ENCODE peak calls at places on chromosomes 2 and 18, in six cellular contexts. One of them, this sample, is unnamed.
A peak's percentile ranks its signal among the peaks of the same experiment; 100 is the strongest.

GRCh38 chr18:62763101-62763521 is 47.8 kb downstream of the PHLPP1 start:
- DNase-seq in Panc1: no peak
- DNase-seq in IMR-90: no peak
- DNase-seq in tibial nerve: no peak
- DNase-seq in ovary: no peak
- DNase-seq in HepG2: no peak
- DNase-seq in this sample: no peak

GRCh38 chr18:58502628-58503027 is 126.3 kb downstream of the ALPK2 start:
- DNase-seq in HepG2: no peak
- DNase-seq in tibial nerve: no peak
- DNase-seq in Panc1: no peak
- DNase-seq in IMR-90: no peak
- DNase-seq in ovary: no peak
- DNase-seq in this sample: no peak

GRCh38 chr2:140593159-140593558 is 1537.7 kb downstream of the LRP1B start:
- DNase-seq in ovary: no peak
- DNase-seq in HepG2: no peak
- DNase-seq in Panc1: no peak
- DNase-seq in tibial nerve: no peak
- DNase-seq in IMR-90: no peak
- DNase-seq in this sample: no peak

GRCh38 chr2:149827585-149828156 is 240.1 kb upstream of the MMADHC start:
- DNase-seq in tibial nerve: no peak
- DNase-seq in Panc1: no peak
- DNase-seq in ovary: no peak
- DNase-seq in IMR-90: no peak
- DNase-seq in HepG2: no peak
- DNase-seq in this sample: no peak

GRCh38 chr2:15685143-15685542 is 93.5 kb downstream of the DDX1 start:
- DNase-seq in Panc1: no peak
- DNase-seq in tibial nerve: no peak
- DNase-seq in HepG2: no peak
- DNase-seq in ovary: no peak
- DNase-seq in IMR-90: no peak
- DNase-seq in this sample: no peak

GRCh38 chr18:35084494-35085449 is 43.6 kb downstream of the MAPRE2 start:
- DNase-seq in ovary: no peak
- DNase-seq in Panc1: no peak
- DNase-seq in HepG2: peak; percentile 92
- DNase-seq in IMR-90: no peak
- DNase-seq in tibial nerve: no peak
- DNase-seq in this sample: no peak

GRCh38 chr2:2320486-2321249 is 10.4 kb downstream of the MYT1L start:
- DNase-seq in tibial nerve: no peak
- DNase-seq in Panc1: no peak
- DNase-seq in IMR-90: no peak
- DNase-seq in ovary: no peak
- DNase-seq in HepG2: no peak
- DNase-seq in this sample: no peak

GRCh38 chr2:3287896-3288295 is 89.7 kb downstream of the EIPR1 start:
- DNase-seq in tibial nerve: no peak
- DNase-seq in IMR-90: no peak
- DNase-seq in HepG2: no peak
- DNase-seq in ovary: no peak
- DNase-seq in Panc1: no peak
- DNase-seq in this sample: no peak

GRCh38 chr2:239296020-239296932 is 104.5 kb downstream of the HDAC4 start:
- DNase-seq in Panc1: no peak
- DNase-seq in HepG2: peak; percentile 87
- DNase-seq in IMR-90: no peak
- DNase-seq in tibial nerve: no peak
- DNase-seq in ovary: peak; percentile 16
- DNase-seq in this sample: no peak

GRCh38 chr2:112627060-112628040 is 18.4 kb upstream of the SLC20A1 start:
- DNase-seq in ovary: no peak
- DNase-seq in Panc1: peak; percentile 54
- DNase-seq in IMR-90: peak; percentile 97
- DNase-seq in HepG2: no peak
- DNase-seq in tibial nerve: peak; percentile 61
- DNase-seq in this sample: no peak

GRCh38 chr2:146844226-146844990 is 1000.4 kb upstream of the ACVR2A start:
- DNase-seq in HepG2: no peak
- DNase-seq in IMR-90: peak; percentile 4
- DNase-seq in Panc1: no peak
- DNase-seq in tibial nerve: no peak
- DNase-seq in ovary: no peak
- DNase-seq in this sample: no peak

GRCh38 chr2:118845005-118845842 is 2.2 kb downstream of the EN1 start:
- DNase-seq in IMR-90: no peak
- DNase-seq in tibial nerve: no peak
- DNase-seq in ovary: no peak
- DNase-seq in HepG2: no peak
- DNase-seq in Panc1: no peak
- DNase-seq in this sample: no peak

GRCh38 chr2:68643011-68643873 is at the start of gene PROKR1:
- DNase-seq in ovary: peak; percentile 16
- DNase-seq in tibial nerve: no peak
- DNase-seq in IMR-90: no peak
- DNase-seq in Panc1: no peak
- DNase-seq in HepG2: no peak
- DNase-seq in this sample: no peak

GRCh38 chr2:119553687-119554344 is 9.6 kb downstream of the CFAP221 start:
- DNase-seq in tibial nerve: no peak
- DNase-seq in ovary: no peak
- DNase-seq in HepG2: peak; percentile 46
- DNase-seq in IMR-90: no peak
- DNase-seq in Panc1: no peak
- DNase-seq in this sample: no peak

GRCh38 chr2:86231680-86232372 is 32.6 kb downstream of the MRPL35 start:
- DNase-seq in tibial nerve: no peak
- DNase-seq in ovary: no peak
- DNase-seq in IMR-90: no peak
- DNase-seq in HepG2: no peak
- DNase-seq in Panc1: no peak
- DNase-seq in this sample: no peak

GRCh38 chr2:142741764-142742269 is 135.6 kb upstream of the KYNU start:
- DNase-seq in IMR-90: peak; percentile 22
- DNase-seq in HepG2: no peak
- DNase-seq in tibial nerve: no peak
- DNase-seq in ovary: no peak
- DNase-seq in Panc1: no peak
- DNase-seq in this sample: no peak

GRCh38 chr2:127045792-127046501 is 61.0 kb downstream of the BIN1 start:
- DNase-seq in IMR-90: no peak
- DNase-seq in Panc1: no peak
- DNase-seq in ovary: peak; percentile 20
- DNase-seq in HepG2: no peak
- DNase-seq in tibial nerve: no peak
- DNase-seq in this sample: no peak

GRCh38 chr2:174667461-174667860 is 69.9 kb upstream of the WIPF1 start:
- DNase-seq in IMR-90: no peak
- DNase-seq in tibial nerve: no peak
- DNase-seq in ovary: no peak
- DNase-seq in Panc1: no peak
- DNase-seq in HepG2: no peak
- DNase-seq in this sample: no peak

GRCh38 chr18:11741505-11742145 is 52.6 kb downstream of the GNAL start:
- DNase-seq in Panc1: no peak
- DNase-seq in IMR-90: no peak
- DNase-seq in HepG2: peak; percentile 11
- DNase-seq in ovary: no peak
- DNase-seq in tibial nerve: no peak
- DNase-seq in this sample: no peak

GRCh38 chr18:11518788-11519685 is 90.4 kb upstream of the SLC35G4 start:
- DNase-seq in tibial nerve: peak; percentile 29
- DNase-seq in HepG2: peak; percentile 64
- DNase-seq in Panc1: peak; percentile 25
- DNase-seq in ovary: no peak
- DNase-seq in IMR-90: peak; percentile 55
- DNase-seq in this sample: no peak

GRCh38 chr2:98436734-98437133 is 7.9 kb upstream of the INPP4A start:
- DNase-seq in Panc1: no peak
- DNase-seq in HepG2: no peak
- DNase-seq in IMR-90: no peak
- DNase-seq in ovary: no peak
- DNase-seq in tibial nerve: no peak
- DNase-seq in this sample: no peak

GRCh38 chr2:112941753-112942653 is 31.0 kb downstream of the IL37 start:
- DNase-seq in Panc1: peak; percentile 51
- DNase-seq in ovary: peak; percentile 17
- DNase-seq in HepG2: peak; percentile 70
- DNase-seq in tibial nerve: peak; percentile 54
- DNase-seq in IMR-90: peak; percentile 76
- DNase-seq in this sample: peak; percentile 77

GRCh38 chr2:86072271-86072858 is 33.3 kb downstream of the POLR1A start:
- DNase-seq in HepG2: no peak
- DNase-seq in tibial nerve: peak; percentile 68
- DNase-seq in Panc1: no peak
- DNase-seq in ovary: no peak
- DNase-seq in IMR-90: no peak
- DNase-seq in this sample: peak; percentile 66

GRCh38 chr2:31322376-31322775 is 88.4 kb downstream of the EHD3 start:
- DNase-seq in HepG2: no peak
- DNase-seq in IMR-90: peak; percentile 68
- DNase-seq in tibial nerve: no peak
- DNase-seq in ovary: no peak
- DNase-seq in Panc1: no peak
- DNase-seq in this sample: no peak

GRCh38 chr18:13614318-13614643 is 112.1 kb downstream of the FAM210A start:
- DNase-seq in Panc1: no peak
- DNase-seq in HepG2: no peak
- DNase-seq in tibial nerve: no peak
- DNase-seq in IMR-90: no peak
- DNase-seq in ovary: no peak
- DNase-seq in this sample: no peak
- H3K27ac ChIP-seq in Panc1: no peak overlapping the region
- H3K27ac ChIP-seq in HepG2: no peak overlapping the region
- H3K27ac ChIP-seq in tibial nerve: peak overlapping the region; percentile 72
- H3K27ac ChIP-seq in IMR-90: no peak overlapping the region
- H3K27ac ChIP-seq in ovary: no peak overlapping the region
- H3K27ac ChIP-seq in this sample: peak overlapping the region; percentile 98

DNA sequence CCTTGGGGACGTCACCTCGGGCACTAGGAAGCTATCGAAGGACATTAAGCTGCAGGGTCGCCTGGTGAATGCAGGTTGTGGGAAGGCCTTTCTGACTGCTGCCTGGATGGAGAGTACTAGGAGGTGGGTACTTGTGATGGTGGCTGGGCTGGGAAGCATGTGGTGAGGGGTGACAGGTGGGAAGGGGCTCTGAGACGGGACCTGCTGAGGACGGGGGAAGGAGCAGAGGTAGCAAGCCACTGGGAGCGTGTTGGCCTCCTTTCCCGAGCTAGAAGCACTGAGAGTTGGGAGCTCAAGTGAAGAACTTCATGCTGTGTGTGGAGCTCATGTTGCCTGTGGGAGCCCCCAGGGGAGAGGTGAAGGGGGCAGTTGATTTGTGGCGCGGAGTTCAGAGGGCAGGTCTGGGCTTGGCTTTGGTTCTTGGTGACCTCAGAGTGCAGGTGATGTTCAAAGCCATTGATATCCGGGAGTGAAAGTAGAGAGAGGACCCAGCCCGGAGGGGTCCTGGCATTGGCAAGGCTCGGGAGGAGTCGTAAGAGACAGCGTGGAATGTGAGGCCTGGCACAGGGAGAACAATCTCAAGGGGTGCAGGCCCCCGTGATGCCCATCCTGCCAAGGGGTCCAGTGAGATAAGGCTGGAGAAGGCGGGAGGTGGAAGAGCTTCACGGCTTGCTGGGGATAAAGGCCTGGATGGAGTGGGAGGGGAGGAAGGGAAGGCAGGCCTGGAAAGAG is 13.2 kb downstream of the MROH2A start:
- DNase-seq in tibial nerve: no peak
- DNase-seq in IMR-90: no peak
- DNase-seq in HepG2: no peak
- DNase-seq in ovary: no peak
- DNase-seq in Panc1: no peak
- DNase-seq in this sample: no peak
- H3K27ac ChIP-seq in tibial nerve: no peak overlapping the region
- H3K27ac ChIP-seq in IMR-90: no peak overlapping the region
- H3K27ac ChIP-seq in HepG2: no peak overlapping the region
- H3K27ac ChIP-seq in ovary: no peak overlapping the region
- H3K27ac ChIP-seq in Panc1: no peak overlapping the region
- H3K27ac ChIP-seq in this sample: no peak overlapping the region

DNA sequence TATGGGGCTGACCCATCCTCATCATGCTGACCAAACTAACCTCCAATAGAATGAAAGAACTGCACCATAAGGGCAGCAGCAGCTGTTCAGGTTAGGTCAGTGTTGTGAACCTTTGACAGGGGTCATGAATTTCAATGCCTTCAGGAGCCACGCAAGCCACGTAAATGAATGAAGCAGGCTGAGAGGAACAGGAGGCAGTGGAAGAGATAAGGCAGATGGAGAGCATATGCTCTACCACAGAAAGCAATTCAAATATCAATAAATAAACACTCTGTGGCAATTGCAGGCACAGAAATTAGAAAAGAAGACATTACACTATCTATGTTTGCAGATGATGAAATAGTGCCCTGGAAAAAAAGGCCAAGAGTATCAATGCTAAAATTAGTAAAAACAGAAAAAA is 56.3 kb downstream of the SCG2 start:
- DNase-seq in IMR-90: peak; percentile 46
- DNase-seq in tibial nerve: no peak
- DNase-seq in ovary: no peak
- DNase-seq in Panc1: no peak
- DNase-seq in HepG2: no peak
- DNase-seq in this sample: no peak
- H3K27ac ChIP-seq in IMR-90: no peak overlapping the region
- H3K27ac ChIP-seq in tibial nerve: no peak overlapping the region
- H3K27ac ChIP-seq in ovary: no peak overlapping the region
- H3K27ac ChIP-seq in Panc1: peak overlapping the region; percentile 75
- H3K27ac ChIP-seq in HepG2: no peak overlapping the region
- H3K27ac ChIP-seq in this sample: no peak overlapping the region

GRCh38 chr2:218317832-218318231 is 25.5 kb upstream of the TMBIM1 start:
- DNase-seq in IMR-90: no peak
- DNase-seq in ovary: no peak
- DNase-seq in Panc1: no peak
- DNase-seq in HepG2: no peak
- DNase-seq in tibial nerve: no peak
- DNase-seq in this sample: no peak

GRCh38 chr2:218319813-218320360 is 27.6 kb upstream of the TMBIM1 start:
- DNase-seq in HepG2: no peak
- DNase-seq in Panc1: no peak
- DNase-seq in ovary: no peak
- DNase-seq in IMR-90: no peak
- DNase-seq in tibial nerve: no peak
- DNase-seq in this sample: no peak

GRCh38 chr2:218318241-218318640 is 25.9 kb upstream of the TMBIM1 start:
- DNase-seq in tibial nerve: no peak
- DNase-seq in HepG2: no peak
- DNase-seq in IMR-90: no peak
- DNase-seq in ovary: no peak
- DNase-seq in Panc1: no peak
- DNase-seq in this sample: no peak

GRCh38 chr2:218320704-218321336 is 28.5 kb upstream of the TMBIM1 start:
- DNase-seq in HepG2: no peak
- DNase-seq in Panc1: no peak
- DNase-seq in ovary: no peak
- DNase-seq in IMR-90: no peak
- DNase-seq in tibial nerve: no peak
- DNase-seq in this sample: no peak

GRCh38 chr2:218317232-218317630 is 24.9 kb upstream of the TMBIM1 start:
- DNase-seq in ovary: no peak
- DNase-seq in tibial nerve: no peak
- DNase-seq in HepG2: peak; percentile 53
- DNase-seq in Panc1: no peak
- DNase-seq in IMR-90: no peak
- DNase-seq in this sample: no peak
- H3K27ac ChIP-seq in ovary: no peak overlapping the region
- H3K27ac ChIP-seq in tibial nerve: no peak overlapping the region
- H3K27ac ChIP-seq in HepG2: peak overlapping the region; percentile 1
- H3K27ac ChIP-seq in Panc1: no peak overlapping the region
- H3K27ac ChIP-seq in IMR-90: no peak overlapping the region
- H3K27ac ChIP-seq in this sample: no peak overlapping the region

GRCh38 chr18:50312296-50313030 is 25.0 kb upstream of the CXXC1 start:
- DNase-seq in Panc1: no peak
- DNase-seq in ovary: no peak
- DNase-seq in IMR-90: no peak
- DNase-seq in tibial nerve: no peak
- DNase-seq in HepG2: no peak
- DNase-seq in this sample: no peak
- H3K27ac ChIP-seq in Panc1: no peak overlapping the region
- H3K27ac ChIP-seq in ovary: no peak overlapping the region
- H3K27ac ChIP-seq in IMR-90: no peak overlapping the region
- H3K27ac ChIP-seq in tibial nerve: no peak overlapping the region
- H3K27ac ChIP-seq in HepG2: no peak overlapping the region
- H3K27ac ChIP-seq in this sample: no peak overlapping the region